ENCODE peak calls at places on chromosomes 11 and 22, in four cellular contexts. J is pancreas, T is fibroblast of lung, X is Panc1. V is an unnamed sample.
A peak's percentile ranks its signal among the peaks of the same experiment; 100 is the strongest.

GRCh38 chr11:68783216-68783821 is 32.0 kb upstream of the TESMIN start:
- DNase-seq in J (no peak), T (no peak), X (no peak), V (no peak)

GRCh38 chr22:39627208-39627607 is 56.7 kb downstream of the CACNA1I start:
- DNase-seq in J (no peak), T (no peak), X (no peak), V (no peak)

GRCh38 chr11:115241899-115242298 is 262.3 kb downstream of the CADM1 start:
- DNase-seq in J (no peak), T (no peak), X (no peak), V (no peak)

GRCh38 chr11:19747634-19748280 is 35.1 kb downstream of the NAV2 start:
- DNase-seq in J (no peak), T (no peak), X (no peak), V (peak; percentile 25)

GRCh38 chr11:70507466-70508230 is 109.3 kb downstream of the CTTN start:
- DNase-seq in J (no peak), T (no peak), X (no peak), V (no peak)

GRCh38 chr11:827146-827860 is 416 bp upstream of the CRACR2B start:
- DNase-seq in J (peak; percentile 63), T (no peak), X (no peak), V (peak; percentile 75)

GRCh38 chr22:20432244-20432686 is 5.4 kb downstream of the SCARF2 start:
- DNase-seq in J (no peak), T (no peak), X (no peak), V (no peak)

GRCh38 chr22:48268293-48268692 is 1505.8 kb downstream of the TBC1D22A start:
- DNase-seq in J (no peak), T (no peak), X (no peak), V (no peak)

GRCh38 chr22:25048659-25049657 is 96.4 kb downstream of the KIAA1671 start:
- DNase-seq in J (peak; percentile 50), T (peak; percentile 36), X (peak; percentile 33), V (peak; percentile 50)

GRCh38 chr11:66546368-66546965 is at the start of gene ACTN3:
- DNase-seq in J (no peak), T (peak; percentile 27), X (no peak), V (no peak)

GRCh38 chr11:16912607-16913006 is 101.6 kb downstream of the PLEKHA7 start:
- DNase-seq in J (peak; percentile 67), T (no peak), X (no peak), V (peak; percentile 51)

GRCh38 chr11:126919147-126919823 is 81.3 kb downstream of the KIRREL3 start:
- DNase-seq in J (no peak), T (no peak), X (no peak), V (no peak)

GRCh38 chr11:129608711-129609110 is 206.9 kb upstream of the TMEM45B start:
- DNase-seq in J (no peak), T (no peak), X (no peak), V (no peak)

GRCh38 chr11:11451501-11452005 is 98.5 kb upstream of the CSNK2A3 start:
- DNase-seq in J (no peak), T (no peak), X (no peak), V (no peak)

GRCh38 chr11:27171391-27171790 is 130.8 kb downstream of the BBOX1 start:
- DNase-seq in J (no peak), T (peak; percentile 69), X (no peak), V (no peak)

DNA sequence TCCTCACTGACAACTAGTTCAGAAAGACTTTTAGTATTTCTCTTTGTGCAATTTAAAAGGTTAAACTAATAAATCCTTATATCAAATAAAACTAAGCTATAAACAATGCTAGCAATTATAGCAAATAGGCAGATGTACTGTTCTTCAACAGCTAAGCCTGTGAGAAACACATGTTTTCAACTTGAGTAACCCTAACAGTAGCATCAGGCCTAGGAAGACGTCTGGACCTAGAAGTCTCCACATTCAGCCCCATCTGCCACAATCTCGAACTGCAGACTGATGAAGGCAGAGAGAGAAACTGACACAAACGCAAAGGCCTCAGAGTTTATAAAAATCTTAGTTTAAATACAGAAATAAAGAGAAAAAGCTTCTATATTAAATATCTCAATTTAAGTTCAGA is 2.5 kb downstream of the ST13 start:
- DNase-seq in J (no peak), T (peak; percentile 12), X (no peak), V (no peak)
- H3K4me3 ChIP-seq in J (peak overlapping the region; percentile 64), T (peak overlapping the region; percentile 59), X (peak overlapping the region; percentile 84), V (peak overlapping the region; percentile 98)

GRCh38 chr11:8785998-8786397 is 103.4 kb downstream of the RPL27A start:
- DNase-seq in J (no peak), T (no peak), X (no peak), V (no peak)

GRCh38 chr11:8785457-8785856 is 102.9 kb downstream of the RPL27A start:
- DNase-seq in J (no peak), T (no peak), X (no peak), V (no peak)

GRCh38 chr11:8788616-8789015 is 106.0 kb downstream of the RPL27A start:
- DNase-seq in J (no peak), T (no peak), X (no peak), V (no peak)

GRCh38 chr11:8787372-8787771 is 104.8 kb downstream of the RPL27A start:
- DNase-seq in J (no peak), T (peak; percentile 30), X (no peak), V (no peak)

DNA sequence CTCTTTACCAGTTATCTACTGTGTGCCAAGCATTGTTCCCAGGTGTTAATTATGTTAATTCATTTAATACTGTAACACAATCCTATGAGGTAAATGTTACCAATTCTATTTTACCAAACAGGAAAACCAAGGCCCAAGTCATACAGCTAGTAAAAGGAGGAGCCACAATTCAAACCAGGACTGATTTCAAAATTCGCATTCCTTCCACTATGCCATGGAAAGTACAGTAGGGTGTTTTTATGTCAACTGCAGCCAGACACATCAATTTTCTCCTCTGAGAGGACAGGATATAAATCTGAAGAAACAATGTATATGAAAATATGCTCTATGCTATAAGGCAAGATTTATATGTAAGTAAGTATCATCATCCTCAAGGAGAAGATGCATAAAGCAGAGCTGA is 104.3 kb downstream of the RPL27A start:
- DNase-seq in J (no peak), T (peak; percentile 28), X (no peak), V (no peak)
- H3K4me1 ChIP-seq in J (peaks cover 28% of the 10 kb centered on the region), T (no peaks in the 10 kb centered on the region), X (no peaks in the 10 kb centered on the region), V (no peaks in the 10 kb centered on the region)

DNA sequence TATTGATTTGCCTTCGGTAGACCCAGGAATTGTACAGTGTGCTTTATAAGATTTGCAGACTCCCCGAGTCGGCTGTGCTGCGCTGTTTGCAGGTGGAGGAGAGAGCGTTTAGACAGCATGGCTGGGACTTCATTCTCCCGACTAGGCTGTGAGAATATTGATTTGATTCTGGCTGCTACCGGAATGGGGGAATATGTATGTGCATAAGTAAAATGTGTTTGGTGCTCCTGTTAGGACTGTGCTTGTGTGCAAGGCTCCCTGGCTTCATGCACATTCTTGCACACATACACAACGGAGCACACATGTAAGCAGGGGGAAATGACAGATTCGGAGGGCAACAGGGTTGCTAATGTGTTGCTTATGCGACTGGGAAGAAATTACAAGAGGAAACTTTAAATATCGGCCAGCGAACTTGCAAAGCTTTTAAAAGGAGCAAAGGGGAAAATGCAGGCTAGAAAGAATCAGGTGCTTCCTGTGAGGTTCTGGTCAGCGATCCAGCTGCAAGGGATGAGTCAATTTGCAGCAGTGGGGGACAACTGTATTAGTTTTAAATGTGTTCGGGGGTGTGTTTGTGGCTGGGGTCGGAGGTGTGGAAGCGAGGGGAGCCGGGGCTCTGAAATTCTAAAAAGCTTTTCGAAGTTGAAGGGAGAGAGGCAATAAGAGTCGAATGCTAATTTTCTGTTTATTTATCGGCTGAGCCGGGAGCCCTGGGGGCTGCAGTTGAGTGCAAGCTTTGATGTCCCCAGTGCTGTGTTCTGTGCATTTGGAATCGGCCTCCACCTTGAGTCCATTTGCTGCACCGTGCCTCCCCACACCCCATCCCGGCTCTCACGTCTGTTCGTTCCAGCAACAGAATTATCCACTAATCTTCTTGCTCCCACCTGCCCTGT is 731 bp downstream of the NTM start:
- DNase-seq in J (no peak), T (no peak), X (no peak), V (no peak)
- H3K4me3 ChIP-seq in J (peak overlapping the region; percentile 13), T (no peak overlapping the region), X (no peak overlapping the region), V (no peak overlapping the region)

DNA sequence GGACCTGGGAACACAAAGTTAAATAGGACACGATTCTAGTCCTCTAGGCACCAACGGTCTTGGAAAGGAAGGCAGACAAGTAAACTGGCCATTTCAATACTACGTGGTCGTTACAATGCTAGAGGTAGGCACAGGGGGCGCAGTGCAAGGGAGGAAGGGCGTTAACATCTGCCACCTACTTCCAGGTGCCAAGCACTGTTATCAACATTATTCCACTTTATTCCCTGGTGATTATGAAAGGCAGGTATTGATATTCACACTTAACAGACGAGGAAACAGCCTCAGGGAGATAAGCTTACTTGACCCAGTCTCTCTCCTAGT is 760 bp upstream of the TAF10 start:
- DNase-seq in J (peak; percentile 61), T (no peak), X (no peak), V (peak; percentile 35)
- H3K4me1 ChIP-seq in J (peaks cover 21% of the 10 kb centered on the region), T (peaks cover 20% of the 10 kb centered on the region), X (peaks cover 29% of the 10 kb centered on the region), V (peaks cover 7% of the 10 kb centered on the region)

DNA sequence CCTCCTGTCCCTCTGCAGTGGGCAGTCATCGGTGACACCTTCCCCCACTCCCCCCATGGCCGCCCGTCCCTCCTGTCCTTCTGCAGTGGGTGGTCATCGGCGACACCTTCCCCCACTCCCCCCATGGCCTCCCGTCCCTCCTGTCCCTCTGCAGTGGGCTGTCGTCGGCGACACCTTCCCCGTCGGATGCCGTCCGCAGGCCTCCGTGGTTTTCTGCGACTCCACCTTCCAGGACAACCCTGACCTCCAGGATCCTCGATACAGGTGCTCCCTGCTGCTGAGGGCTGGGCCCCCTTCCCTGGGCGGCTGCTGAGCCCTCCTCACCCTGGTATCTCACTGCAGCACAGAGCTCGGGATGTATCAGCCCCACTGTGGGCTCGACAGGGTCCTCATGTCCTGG is 2.2 kb downstream of the MIOX start:
- DNase-seq in J (no peak), T (no peak), X (no peak), V (no peak)
- H3K4me3 ChIP-seq in J (no peak overlapping the region), T (no peak overlapping the region), X (no peak overlapping the region), V (no peak overlapping the region)

DNA sequence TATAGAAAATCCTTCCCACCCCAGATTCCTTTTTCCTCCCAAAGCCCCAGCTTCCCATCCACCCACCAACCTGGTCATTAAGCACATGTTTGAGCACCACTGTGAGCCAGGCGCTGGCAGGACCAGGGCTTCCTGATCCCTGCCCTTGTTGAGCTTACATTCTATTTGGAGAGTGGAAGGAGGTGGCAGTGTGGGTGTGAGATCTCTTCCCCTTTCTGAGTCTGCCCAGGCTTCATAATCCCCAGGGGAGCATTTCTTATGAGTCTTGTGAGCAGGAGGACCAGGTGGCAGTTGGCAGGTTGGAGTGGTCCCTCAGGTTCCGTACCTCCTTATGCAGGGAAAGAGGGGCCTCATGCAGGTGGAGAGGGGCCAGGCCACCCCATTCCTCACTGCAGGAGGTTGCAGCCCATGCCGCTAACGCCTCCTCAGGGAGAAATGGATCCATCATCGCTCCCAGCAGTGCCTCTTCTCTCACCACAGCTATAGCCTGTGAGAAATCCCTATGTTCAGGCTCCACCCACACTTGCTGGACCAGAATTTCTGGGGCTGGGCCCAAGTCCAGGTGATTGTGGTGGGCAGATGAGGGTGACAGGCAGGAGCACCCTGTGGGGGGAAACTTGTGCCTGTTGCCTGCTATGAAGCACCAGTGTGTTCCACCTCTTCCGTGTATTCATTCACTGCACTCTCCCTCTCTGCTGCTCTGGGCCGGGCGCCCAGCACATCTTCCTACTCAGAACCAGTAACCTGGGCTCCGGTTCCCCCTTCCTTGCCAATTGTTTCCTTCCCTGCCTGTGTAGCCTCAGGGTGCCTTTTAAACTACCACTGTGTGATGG is 23.5 kb downstream of the UBE2L3 start:
- DNase-seq in J (no peak), T (no peak), X (no peak), V (no peak)
- H3K4me1 ChIP-seq in J (peaks cover 14% of the 10 kb centered on the region), T (no peaks in the 10 kb centered on the region), X (peaks cover 8% of the 10 kb centered on the region), V (no peaks in the 10 kb centered on the region)